ENCODE peak calls at places on chromosomes 16 and 17, in six cellular contexts. One of them, this sample, is unnamed.
A peak's percentile ranks its signal among the peaks of the same experiment; 100 is the strongest.

GRCh38 chr17:51585514-51586104 is 325.3 kb downstream of the UTP18 start:
- DNase-seq in B cell: no peak
- DNase-seq in GOT3: no peak
- DNase-seq in activated T-helper 9 cell treated with anti-CD3 and anti-CD28 coated beads, Interleukin-2, amount 50 U/mL, for 16 hours: no peak
- DNase-seq in activated CD4-positive, alpha-beta T cell treated with anti-CD3 and anti-CD28 coated beads for 4 hours: no peak
- DNase-seq in EL: no peak
- DNase-seq in this sample: no peak

GRCh38 chr17:3035256-3035967 is 28.0 kb downstream of the OR1D5 start:
- DNase-seq in B cell: no peak
- DNase-seq in GOT3: no peak
- DNase-seq in activated T-helper 9 cell treated with anti-CD3 and anti-CD28 coated beads, Interleukin-2, amount 50 U/mL, for 16 hours: no peak
- DNase-seq in activated CD4-positive, alpha-beta T cell treated with anti-CD3 and anti-CD28 coated beads for 4 hours: no peak
- DNase-seq in EL: no peak
- DNase-seq in this sample: no peak

GRCh38 chr17:49260011-49260921 is 29.7 kb upstream of the PHOSPHO1 start:
- DNase-seq in B cell: peak; percentile 83
- DNase-seq in GOT3: peak; percentile 34
- DNase-seq in activated T-helper 9 cell treated with anti-CD3 and anti-CD28 coated beads, Interleukin-2, amount 50 U/mL, for 16 hours: peak; percentile 34
- DNase-seq in activated CD4-positive, alpha-beta T cell treated with anti-CD3 and anti-CD28 coated beads for 4 hours: peak; percentile 77
- DNase-seq in EL: peak; percentile 89
- DNase-seq in this sample: peak; percentile 89

GRCh38 chr16:57898961-57899360 is 72.0 kb downstream of the CNGB1 start:
- DNase-seq in B cell: no peak
- DNase-seq in GOT3: no peak
- DNase-seq in activated T-helper 9 cell treated with anti-CD3 and anti-CD28 coated beads, Interleukin-2, amount 50 U/mL, for 16 hours: no peak
- DNase-seq in activated CD4-positive, alpha-beta T cell treated with anti-CD3 and anti-CD28 coated beads for 4 hours: no peak
- DNase-seq in EL: no peak
- DNase-seq in this sample: no peak

GRCh38 chr17:81794509-81794908 is 9.4 kb upstream of the GCGR start:
- DNase-seq in B cell: no peak
- DNase-seq in GOT3: no peak
- DNase-seq in activated T-helper 9 cell treated with anti-CD3 and anti-CD28 coated beads, Interleukin-2, amount 50 U/mL, for 16 hours: no peak
- DNase-seq in activated CD4-positive, alpha-beta T cell treated with anti-CD3 and anti-CD28 coated beads for 4 hours: no peak
- DNase-seq in EL: no peak
- DNase-seq in this sample: peak; percentile 50

GRCh38 chr16:87170310-87170709 is 146.9 kb downstream of the C16orf95 start:
- DNase-seq in B cell: no peak
- DNase-seq in GOT3: no peak
- DNase-seq in activated T-helper 9 cell treated with anti-CD3 and anti-CD28 coated beads, Interleukin-2, amount 50 U/mL, for 16 hours: no peak
- DNase-seq in activated CD4-positive, alpha-beta T cell treated with anti-CD3 and anti-CD28 coated beads for 4 hours: no peak
- DNase-seq in EL: no peak
- DNase-seq in this sample: no peak

GRCh38 chr16:31363721-31364120 is 8.7 kb downstream of the ITGAX start:
- DNase-seq in B cell: peak; percentile 10
- DNase-seq in GOT3: no peak
- DNase-seq in activated T-helper 9 cell treated with anti-CD3 and anti-CD28 coated beads, Interleukin-2, amount 50 U/mL, for 16 hours: no peak
- DNase-seq in activated CD4-positive, alpha-beta T cell treated with anti-CD3 and anti-CD28 coated beads for 4 hours: no peak
- DNase-seq in EL: no peak
- DNase-seq in this sample: no peak

GRCh38 chr17:35002876-35003551 is 22.7 kb downstream of the LIG3 start:
- DNase-seq in B cell: no peak
- DNase-seq in GOT3: no peak
- DNase-seq in activated T-helper 9 cell treated with anti-CD3 and anti-CD28 coated beads, Interleukin-2, amount 50 U/mL, for 16 hours: no peak
- DNase-seq in activated CD4-positive, alpha-beta T cell treated with anti-CD3 and anti-CD28 coated beads for 4 hours: no peak
- DNase-seq in EL: no peak
- DNase-seq in this sample: no peak

GRCh38 chr16:68575082-68575481 is 36.0 kb downstream of the ZFP90 start:
- DNase-seq in B cell: no peak
- DNase-seq in GOT3: no peak
- DNase-seq in activated T-helper 9 cell treated with anti-CD3 and anti-CD28 coated beads, Interleukin-2, amount 50 U/mL, for 16 hours: no peak
- DNase-seq in activated CD4-positive, alpha-beta T cell treated with anti-CD3 and anti-CD28 coated beads for 4 hours: no peak
- DNase-seq in EL: no peak
- DNase-seq in this sample: no peak

GRCh38 chr17:2872282-2872681 is 76.0 kb downstream of the RAP1GAP2 start:
- DNase-seq in B cell: no peak
- DNase-seq in GOT3: no peak
- DNase-seq in activated T-helper 9 cell treated with anti-CD3 and anti-CD28 coated beads, Interleukin-2, amount 50 U/mL, for 16 hours: no peak
- DNase-seq in activated CD4-positive, alpha-beta T cell treated with anti-CD3 and anti-CD28 coated beads for 4 hours: no peak
- DNase-seq in EL: no peak
- DNase-seq in this sample: no peak

GRCh38 chr17:81515530-81516041 is 3.0 kb upstream of the ACTG1 start:
- DNase-seq in B cell: no peak
- DNase-seq in GOT3: no peak
- DNase-seq in activated T-helper 9 cell treated with anti-CD3 and anti-CD28 coated beads, Interleukin-2, amount 50 U/mL, for 16 hours: no peak
- DNase-seq in activated CD4-positive, alpha-beta T cell treated with anti-CD3 and anti-CD28 coated beads for 4 hours: no peak
- DNase-seq in EL: no peak
- DNase-seq in this sample: no peak

GRCh38 chr17:78745407-78746088 is 36.5 kb downstream of the CYTH1 start:
- DNase-seq in B cell: no peak
- DNase-seq in GOT3: no peak
- DNase-seq in activated T-helper 9 cell treated with anti-CD3 and anti-CD28 coated beads, Interleukin-2, amount 50 U/mL, for 16 hours: no peak
- DNase-seq in activated CD4-positive, alpha-beta T cell treated with anti-CD3 and anti-CD28 coated beads for 4 hours: peak; percentile 60
- DNase-seq in EL: peak; percentile 41
- DNase-seq in this sample: no peak

GRCh38 chr17:82365586-82366295 is 5.8 kb upstream of the UTS2R start:
- DNase-seq in B cell: no peak
- DNase-seq in GOT3: no peak
- DNase-seq in activated T-helper 9 cell treated with anti-CD3 and anti-CD28 coated beads, Interleukin-2, amount 50 U/mL, for 16 hours: no peak
- DNase-seq in activated CD4-positive, alpha-beta T cell treated with anti-CD3 and anti-CD28 coated beads for 4 hours: no peak
- DNase-seq in EL: no peak
- DNase-seq in this sample: no peak

GRCh38 chr17:4573682-4574081 is 10.6 kb upstream of the SMTNL2 start:
- DNase-seq in B cell: no peak
- DNase-seq in GOT3: no peak
- DNase-seq in activated T-helper 9 cell treated with anti-CD3 and anti-CD28 coated beads, Interleukin-2, amount 50 U/mL, for 16 hours: peak; percentile 55
- DNase-seq in activated CD4-positive, alpha-beta T cell treated with anti-CD3 and anti-CD28 coated beads for 4 hours: peak; percentile 73
- DNase-seq in EL: no peak
- DNase-seq in this sample: no peak

GRCh38 chr17:55056530-55056929 is 88.0 kb downstream of the STXBP4 start:
- DNase-seq in B cell: no peak
- DNase-seq in GOT3: no peak
- DNase-seq in activated T-helper 9 cell treated with anti-CD3 and anti-CD28 coated beads, Interleukin-2, amount 50 U/mL, for 16 hours: no peak
- DNase-seq in activated CD4-positive, alpha-beta T cell treated with anti-CD3 and anti-CD28 coated beads for 4 hours: no peak
- DNase-seq in EL: no peak
- DNase-seq in this sample: no peak

GRCh38 chr16:14405611-14406537 is 224.2 kb downstream of the PARN start:
- DNase-seq in B cell: no peak
- DNase-seq in GOT3: no peak
- DNase-seq in activated T-helper 9 cell treated with anti-CD3 and anti-CD28 coated beads, Interleukin-2, amount 50 U/mL, for 16 hours: no peak
- DNase-seq in activated CD4-positive, alpha-beta T cell treated with anti-CD3 and anti-CD28 coated beads for 4 hours: peak; percentile 3
- DNase-seq in EL: peak; percentile 22
- DNase-seq in this sample: peak; percentile 27

GRCh38 chr17:31391496-31391949 is at the start of gene RAB11FIP4:
- DNase-seq in B cell: peak; percentile 76
- DNase-seq in GOT3: no peak
- DNase-seq in activated T-helper 9 cell treated with anti-CD3 and anti-CD28 coated beads, Interleukin-2, amount 50 U/mL, for 16 hours: no peak
- DNase-seq in activated CD4-positive, alpha-beta T cell treated with anti-CD3 and anti-CD28 coated beads for 4 hours: no peak
- DNase-seq in EL: no peak
- DNase-seq in this sample: peak; percentile 55

GRCh38 chr16:86334062-86334461 is 176.3 kb upstream of the FOXF1 start:
- DNase-seq in B cell: no peak
- DNase-seq in GOT3: no peak
- DNase-seq in activated T-helper 9 cell treated with anti-CD3 and anti-CD28 coated beads, Interleukin-2, amount 50 U/mL, for 16 hours: no peak
- DNase-seq in activated CD4-positive, alpha-beta T cell treated with anti-CD3 and anti-CD28 coated beads for 4 hours: no peak
- DNase-seq in EL: no peak
- DNase-seq in this sample: no peak

GRCh38 chr17:28493467-28493866 is 12.7 kb upstream of the FOXN1 start:
- DNase-seq in B cell: no peak
- DNase-seq in GOT3: no peak
- DNase-seq in activated T-helper 9 cell treated with anti-CD3 and anti-CD28 coated beads, Interleukin-2, amount 50 U/mL, for 16 hours: no peak
- DNase-seq in activated CD4-positive, alpha-beta T cell treated with anti-CD3 and anti-CD28 coated beads for 4 hours: no peak
- DNase-seq in EL: peak; percentile 71
- DNase-seq in this sample: peak; percentile 49

GRCh38 chr17:77915594-77916021 is 42.9 kb upstream of the TNRC6C start:
- DNase-seq in B cell: no peak
- DNase-seq in GOT3: no peak
- DNase-seq in activated T-helper 9 cell treated with anti-CD3 and anti-CD28 coated beads, Interleukin-2, amount 50 U/mL, for 16 hours: no peak
- DNase-seq in activated CD4-positive, alpha-beta T cell treated with anti-CD3 and anti-CD28 coated beads for 4 hours: no peak
- DNase-seq in EL: no peak
- DNase-seq in this sample: no peak

GRCh38 chr16:48112603-48113400 is 43.0 kb downstream of the ABCC12 start:
- DNase-seq in B cell: no peak
- DNase-seq in GOT3: no peak
- DNase-seq in activated T-helper 9 cell treated with anti-CD3 and anti-CD28 coated beads, Interleukin-2, amount 50 U/mL, for 16 hours: no peak
- DNase-seq in activated CD4-positive, alpha-beta T cell treated with anti-CD3 and anti-CD28 coated beads for 4 hours: no peak
- DNase-seq in EL: no peak
- DNase-seq in this sample: no peak

GRCh38 chr17:44854201-44854600 is 6.5 kb downstream of the HIGD1B start:
- DNase-seq in B cell: no peak
- DNase-seq in GOT3: no peak
- DNase-seq in activated T-helper 9 cell treated with anti-CD3 and anti-CD28 coated beads, Interleukin-2, amount 50 U/mL, for 16 hours: no peak
- DNase-seq in activated CD4-positive, alpha-beta T cell treated with anti-CD3 and anti-CD28 coated beads for 4 hours: no peak
- DNase-seq in EL: no peak
- DNase-seq in this sample: no peak

GRCh38 chr16:28473714-28474265 is 1.7 kb upstream of the NPIPB7 start:
- DNase-seq in B cell: no peak
- DNase-seq in GOT3: no peak
- DNase-seq in activated T-helper 9 cell treated with anti-CD3 and anti-CD28 coated beads, Interleukin-2, amount 50 U/mL, for 16 hours: no peak
- DNase-seq in activated CD4-positive, alpha-beta T cell treated with anti-CD3 and anti-CD28 coated beads for 4 hours: no peak
- DNase-seq in EL: no peak
- DNase-seq in this sample: no peak

GRCh38 chr17:78878261-78878660 is 24.7 kb downstream of the CEP295NL start:
- DNase-seq in B cell: no peak
- DNase-seq in GOT3: no peak
- DNase-seq in activated T-helper 9 cell treated with anti-CD3 and anti-CD28 coated beads, Interleukin-2, amount 50 U/mL, for 16 hours: no peak
- DNase-seq in activated CD4-positive, alpha-beta T cell treated with anti-CD3 and anti-CD28 coated beads for 4 hours: no peak
- DNase-seq in EL: no peak
- DNase-seq in this sample: no peak

GRCh38 chr16:76389126-76389525 is 111.9 kb downstream of the CNTNAP4 start:
- DNase-seq in B cell: no peak
- DNase-seq in GOT3: no peak
- DNase-seq in activated T-helper 9 cell treated with anti-CD3 and anti-CD28 coated beads, Interleukin-2, amount 50 U/mL, for 16 hours: no peak
- DNase-seq in activated CD4-positive, alpha-beta T cell treated with anti-CD3 and anti-CD28 coated beads for 4 hours: no peak
- DNase-seq in EL: no peak
- DNase-seq in this sample: no peak

GRCh38 chr17:81011951-81012350 is 20.3 kb downstream of the CHMP6 start:
- DNase-seq in B cell: no peak
- DNase-seq in GOT3: no peak
- DNase-seq in activated T-helper 9 cell treated with anti-CD3 and anti-CD28 coated beads, Interleukin-2, amount 50 U/mL, for 16 hours: no peak
- DNase-seq in activated CD4-positive, alpha-beta T cell treated with anti-CD3 and anti-CD28 coated beads for 4 hours: no peak
- DNase-seq in EL: no peak
- DNase-seq in this sample: no peak

GRCh38 chr16:3358884-3359283 is 3.2 kb downstream of the OR2C1 start:
- DNase-seq in B cell: no peak
- DNase-seq in GOT3: no peak
- DNase-seq in activated T-helper 9 cell treated with anti-CD3 and anti-CD28 coated beads, Interleukin-2, amount 50 U/mL, for 16 hours: no peak
- DNase-seq in activated CD4-positive, alpha-beta T cell treated with anti-CD3 and anti-CD28 coated beads for 4 hours: no peak
- DNase-seq in EL: peak; percentile 25
- DNase-seq in this sample: no peak

GRCh38 chr17:47981462-47981861 is 10.5 kb downstream of the CDK5RAP3 start:
- DNase-seq in B cell: no peak
- DNase-seq in GOT3: no peak
- DNase-seq in activated T-helper 9 cell treated with anti-CD3 and anti-CD28 coated beads, Interleukin-2, amount 50 U/mL, for 16 hours: no peak
- DNase-seq in activated CD4-positive, alpha-beta T cell treated with anti-CD3 and anti-CD28 coated beads for 4 hours: no peak
- DNase-seq in EL: no peak
- DNase-seq in this sample: no peak